ENCODE peak calls at places on chromosomes 12 and 14, in nine cellular contexts. M, Z, Q, C, F, N, I, T and D are unnamed samples.

GRCh38 chr12:70031046-70031445 is 206.0 kb downstream of the MYRFL start:
- DNase-seq in F (no peak), N (no peak), Z (no peak), T (no peak), Q (no peak), M (no peak), I (no peak), C (no peak), D (no peak)

GRCh38 chr12:78683031-78683430 is 181.5 kb upstream of the SYT1 start:
- DNase-seq in T (no peak), F (no peak), N (no peak), Q (no peak), C (no peak), M (peak), I (no peak), Z (no peak), D (no peak)

GRCh38 chr12:6494351-6494743 is 445 bp downstream of the NCAPD2 start:
- DNase-seq in M (no peak), Q (no peak), I (no peak), Z (no peak), T (no peak), N (no peak), F (no peak), C (no peak), D (no peak)

GRCh38 chr12:82627799-82628198 is 58.9 kb upstream of the TMTC2 start:
- DNase-seq in C (no peak), Q (no peak), T (peak), F (peak), Z (no peak), M (peak), I (no peak), N (no peak), D (no peak)

GRCh38 chr14:26982071-26982470 is 384.2 kb upstream of the NOVA1 start:
- DNase-seq in T (no peak), N (no peak), I (no peak), Z (no peak), M (no peak), F (no peak), Q (no peak), C (no peak), D (no peak)

GRCh38 chr12:79644274-79645234 is 46.2 kb downstream of the PAWR start:
- DNase-seq in C (no peak), Z (no peak), F (no peak), Q (no peak), T (no peak), N (no peak), M (no peak), I (no peak), D (no peak)

GRCh38 chr12:104352106-104352713 is 48.7 kb downstream of the EID3 start:
- DNase-seq in Q (no peak), N (no peak), T (no peak), F (peak), Z (no peak), I (no peak), C (no peak), M (peak), D (no peak)

GRCh38 chr14:104294983-104295680 is 156.7 kb downstream of the KIF26A start:
- DNase-seq in M (no peak), F (no peak), Z (no peak), Q (peak), N (no peak), I (peak), C (peak), T (no peak), D (no peak)

GRCh38 chr14:99971929-99972747 is 93.1 kb upstream of the EVL start:
- DNase-seq in N (no peak), Z (no peak), I (peak), Q (peak), C (no peak), F (no peak), M (no peak), T (peak), D (no peak)

GRCh38 chr12:122998316-122998715 is 17.8 kb downstream of the ARL6IP4 start:
- DNase-seq in C (no peak), F (no peak), I (no peak), Q (no peak), M (no peak), N (no peak), Z (no peak), T (no peak), D (no peak)

GRCh38 chr12:4584896-4585295 is 22.9 kb downstream of the DYRK4 start:
- DNase-seq in Z (no peak), C (no peak), I (no peak), M (no peak), T (no peak), N (no peak), F (no peak), Q (no peak), D (no peak)

GRCh38 chr14:88476375-88476774 is 78.4 kb downstream of the PTPN21 start:
- DNase-seq in I (no peak), C (no peak), Q (no peak), T (no peak), Z (no peak), N (no peak), M (peak), F (no peak), D (no peak)

GRCh38 chr12:68559246-68559645 is 51.5 kb upstream of the RAP1B start:
- DNase-seq in I (no peak), M (peak), C (no peak), F (no peak), Z (no peak), N (no peak), Q (no peak), T (no peak), D (no peak)

GRCh38 chr14:39492267-39492666 is 60.0 kb upstream of the FBXO33 start:
- DNase-seq in F (peak), M (peak), N (peak), C (no peak), Q (no peak), Z (no peak), I (no peak), T (peak), D (peak)

GRCh38 chr12:112198120-112198733 is 72.9 kb downstream of the TRAFD1 start:
- DNase-seq in T (peak), M (peak), N (no peak), F (peak), I (no peak), C (no peak), Q (peak), Z (peak), D (no peak)

GRCh38 chr12:25997401-25997973 is 39.0 kb downstream of the RASSF8 start:
- DNase-seq in Q (no peak), C (no peak), N (peak), F (peak), Z (no peak), T (peak), I (no peak), M (peak), D (peak)

GRCh38 chr12:58750484-58750883 is 169.8 kb downstream of the LRIG3 start:
- DNase-seq in I (no peak), C (no peak), Q (no peak), N (peak), F (peak), Z (no peak), T (peak), M (peak), D (no peak)

GRCh38 chr12:124456652-124457152 is 110.7 kb downstream of the NCOR2 start:
- DNase-seq in M (no peak), T (no peak), Z (peak), F (no peak), N (no peak), Q (no peak), C (peak), I (no peak), D (no peak)

GRCh38 chr14:105169776-105170655 is 1.4 kb upstream of the JAG2 start:
- DNase-seq in T (no peak), M (no peak), Z (no peak), F (no peak), Q (no peak), I (no peak), C (no peak), N (no peak), D (no peak)

GRCh38 chr14:59301354-59301753 is 112.9 kb downstream of the DAAM1 start:
- DNase-seq in T (no peak), N (no peak), C (no peak), I (no peak), Q (no peak), F (no peak), M (no peak), Z (no peak), D (no peak)

GRCh38 chr14:20622816-20623291 is 18.6 kb downstream of the OR6S1 start:
- DNase-seq in N (no peak), F (no peak), T (no peak), I (no peak), Z (no peak), C (no peak), Q (no peak), M (no peak), D (no peak)

GRCh38 chr12:101501410-101502045 is 26.4 kb downstream of the SPIC start:
- DNase-seq in F (no peak), Z (no peak), N (no peak), M (no peak), T (peak), Q (no peak), I (no peak), C (no peak), D (no peak)

GRCh38 chr12:108800591-108800990 is 56.8 kb downstream of the SSH1 start:
- DNase-seq in T (peak), F (no peak), I (no peak), Q (no peak), C (no peak), Z (no peak), M (peak), N (no peak), D (no peak)

GRCh38 chr14:101242442-101243385 is 318.6 kb upstream of the DIO3 start:
- DNase-seq in M (no peak), T (no peak), C (no peak), F (no peak), I (no peak), N (no peak), Z (no peak), Q (no peak), D (no peak)

GRCh38 chr12:202081-202731 is 11.8 kb downstream of the SLC6A12 start:
- DNase-seq in N (no peak), Q (no peak), M (no peak), C (no peak), Z (no peak), T (no peak), I (no peak), F (no peak), D (no peak)

GRCh38 chr12:19095869-19096480 is 33.6 kb upstream of the PLEKHA5 start:
- DNase-seq in N (no peak), F (no peak), Q (no peak), Z (no peak), I (no peak), M (peak), T (peak), C (no peak), D (no peak)

GRCh38 chr12:19316420-19316819 is 122.9 kb upstream of the AEBP2 start:
- DNase-seq in M (peak), Z (no peak), N (no peak), F (peak), Q (no peak), C (no peak), T (peak), I (no peak), D (no peak)

GRCh38 chr14:65335548-65335947 is 77.0 kb upstream of the FUT8 start:
- DNase-seq in Z (no peak), F (no peak), M (no peak), C (no peak), T (no peak), N (no peak), Q (no peak), I (no peak), D (no peak)

GRCh38 chr14:65334765-65335411 is 77.6 kb upstream of the FUT8 start:
- DNase-seq in T (no peak), I (no peak), M (no peak), N (no peak), F (no peak), Z (no peak), Q (no peak), C (no peak), D (no peak)

GRCh38 chr14:65336191-65336591 is 76.3 kb upstream of the FUT8 start:
- DNase-seq in N (peak), C (no peak), Z (no peak), T (peak), F (peak), Q (no peak), M (peak), I (no peak), D (no peak)

GRCh38 chr14:65332141-65332871 is 80.2 kb upstream of the FUT8 start:
- DNase-seq in F (peak), Q (no peak), T (no peak), M (peak), Z (no peak), N (no peak), I (no peak), C (no peak), D (no peak)

DNA sequence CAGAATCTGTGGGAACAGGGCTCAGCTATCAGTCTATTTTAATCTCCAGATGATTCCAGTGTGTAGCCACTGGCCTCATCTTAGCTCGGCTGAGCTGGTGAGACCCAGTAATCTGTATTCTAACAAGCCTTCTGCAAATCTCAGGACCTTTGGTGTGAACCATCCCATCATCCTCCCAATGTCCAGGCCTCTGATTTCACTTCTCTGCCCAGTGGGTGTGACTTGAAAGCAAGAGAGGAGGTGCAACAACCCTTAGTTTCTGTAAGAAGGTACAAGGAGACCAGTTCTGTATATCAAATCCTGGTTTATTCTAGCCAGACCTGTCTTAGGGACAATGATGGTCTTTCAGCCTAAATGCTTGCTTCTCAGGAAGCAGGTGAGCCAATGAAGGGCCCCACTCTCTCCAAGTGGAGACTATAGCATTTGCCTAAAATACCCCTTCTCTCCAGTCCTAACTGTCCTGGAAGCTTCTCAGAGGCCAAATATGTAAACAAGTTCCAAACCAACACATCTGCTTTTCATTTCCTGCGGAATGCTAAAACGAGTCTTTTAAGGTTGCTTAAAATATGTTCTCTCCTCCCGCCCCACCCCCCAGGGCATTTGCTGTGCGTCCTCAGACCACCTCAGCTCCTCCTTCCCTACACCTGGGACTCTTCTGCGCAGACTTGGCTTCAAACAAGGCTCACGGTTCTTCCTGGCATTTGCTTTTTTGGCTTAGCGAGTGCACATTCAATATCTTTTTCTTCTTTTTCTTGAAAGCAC is 78.4 kb upstream of the FUT8 start:
- DNase-seq in I (no peak), N (peak), C (peak), Z (no peak), T (peak), Q (no peak), M (peak), F (peak), D (no peak)
- H3K4me3 ChIP-seq in I (no peak), N (no peak), C (no peak), Z (no peak), T (no peak), Q (no peak), M (no peak), F (peak), D (no peak)

GRCh38 chr14:65286443-65286842 is 126.1 kb upstream of the FUT8 start:
- DNase-seq in F (peak), Z (no peak), N (no peak), T (no peak), I (no peak), C (no peak), M (no peak), Q (no peak), D (no peak)
- TF ChIP-seq CTCF in F (peak), Z (no peak), N (peak), T (peak), I (no peak), C (no peak), M (peak), Q (no peak), D (peak)

GRCh38 chr14:34020014-34020413 is 69.1 kb upstream of the EGLN3 start:
- DNase-seq in C (no peak), M (no peak), T (no peak), Q (no peak), F (no peak), N (no peak), Z (no peak), I (no peak), D (no peak)

GRCh38 chr14:34021096-34021495 is 70.2 kb upstream of the EGLN3 start:
- DNase-seq in M (no peak), N (no peak), C (no peak), T (no peak), Z (no peak), F (no peak), Q (no peak), I (no peak), D (no peak)

GRCh38 chr14:34018564-34019244 is 67.8 kb upstream of the EGLN3 start:
- DNase-seq in Q (no peak), M (no peak), Z (peak), C (peak), N (no peak), T (no peak), I (no peak), F (no peak), D (no peak)

GRCh38 chr14:34014936-34015335 is 64.1 kb upstream of the EGLN3 start:
- DNase-seq in F (no peak), N (no peak), T (no peak), Z (no peak), Q (no peak), C (no peak), M (no peak), I (no peak), D (no peak)

DNA sequence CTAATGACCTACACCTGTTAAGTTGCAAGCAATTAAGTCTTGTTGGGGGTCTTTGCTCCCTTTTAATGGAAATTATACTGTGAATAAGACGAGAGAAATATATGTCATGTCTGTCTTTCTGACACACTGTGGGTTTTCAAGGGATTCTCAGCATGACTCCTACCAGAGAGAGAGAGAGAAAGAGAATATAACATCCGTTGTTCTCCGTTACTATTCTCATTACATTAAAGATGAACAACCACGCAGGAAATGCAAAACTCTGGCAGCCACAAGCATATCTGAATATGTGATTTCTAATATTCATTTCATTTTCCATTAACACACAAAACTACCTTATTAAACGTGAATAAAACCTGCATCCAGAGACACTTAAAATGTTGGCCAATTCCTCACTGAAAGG is 67.3 kb upstream of the EGLN3 start:
- DNase-seq in I (no peak), N (no peak), C (no peak), T (no peak), F (no peak), M (no peak), Z (no peak), Q (no peak), D (no peak)
- H3K4me3 ChIP-seq in I (no peak), N (no peak), C (no peak), T (no peak), F (no peak), M (no peak), Z (peak), Q (no peak), D (peak)

GRCh38 chr14:64465856-64466554 is 706 bp downstream of the AKAP5 start:
- DNase-seq in F (peak), N (peak), Q (peak), I (no peak), Z (peak), T (peak), M (peak), C (no peak), D (no peak)
- TF ChIP-seq CTCF in F (peak), N (peak), Q (no peak), I (no peak), Z (no peak), T (peak), M (peak), C (peak), D (peak)

GRCh38 chr14:70811065-70811464 is 1.8 kb upstream of the MAP3K9 start:
- DNase-seq in Z (no peak), F (no peak), I (no peak), M (no peak), C (no peak), T (no peak), Q (no peak), N (no peak), D (no peak)
- H3K4me3 ChIP-seq in Z (no peak), F (no peak), I (no peak), M (no peak), C (no peak), T (no peak), Q (no peak), N (no peak), D (peak)

DNA sequence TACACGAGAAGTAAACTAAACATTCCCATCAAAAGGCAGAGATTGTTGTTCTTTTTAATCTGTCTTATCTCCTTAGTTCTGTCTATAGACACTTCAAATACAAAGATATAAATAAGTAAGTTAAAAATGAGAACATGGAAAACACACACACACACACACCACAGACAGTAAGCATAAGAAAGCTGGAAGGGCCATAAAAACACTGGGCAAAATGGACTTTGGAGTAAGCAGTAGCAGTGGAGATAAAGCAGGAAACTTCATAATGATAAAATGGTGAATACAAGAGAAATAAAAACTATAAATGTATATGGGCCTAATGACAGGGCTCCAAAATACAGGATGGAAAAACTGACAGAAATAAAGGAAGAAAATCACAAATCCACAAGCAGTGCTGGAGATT is 32.6 kb downstream of the KICS2 start:
- DNase-seq in Q (no peak), F (no peak), N (no peak), Z (no peak), T (no peak), I (no peak), C (no peak), M (no peak), D (no peak)
- TF ChIP-seq CTCF in Q (no peak), F (no peak), N (no peak), Z (no peak), T (no peak), I (no peak), C (no peak), M (no peak), D (no peak)

GRCh38 chr14:103104389-103104653 is 9.8 kb downstream of the EXOC3L4 start:
- DNase-seq in M (no peak), Z (no peak), F (no peak), C (no peak), I (peak), T (no peak), N (no peak), Q (no peak), D (no peak)
- H3K4me3 ChIP-seq in M (no peak), Z (peak), F (no peak), C (no peak), I (no peak), T (no peak), N (no peak), Q (no peak), D (no peak)